ENCODE peak calls at places on chromosomes 12 and 14, in ten cellular contexts. One of them, this sample, is unnamed.

GRCh38 chr12:72380441-72380840 is 108.3 kb downstream of the TRHDE start:
- DNase-seq in lower leg skin: no peak
- DNase-seq in transverse colon: no peak
- DNase-seq in prostate gland: no peak
- DNase-seq in esophagus muscularis mucosa: no peak
- DNase-seq in ovary: no peak
- DNase-seq in stomach: no peak
- DNase-seq in H1: no peak
- DNase-seq in K562: no peak
- DNase-seq in heart left ventricle: no peak
- DNase-seq in this sample: no peak

GRCh38 chr12:39620664-39621658 is 1.4 kb upstream of the ABCD2 start:
- DNase-seq in lower leg skin: peak
- DNase-seq in transverse colon: peak
- DNase-seq in heart left ventricle: no peak
- DNase-seq in K562: no peak
- DNase-seq in stomach: no peak
- DNase-seq in ovary: no peak
- DNase-seq in H1: no peak
- DNase-seq in prostate gland: no peak
- DNase-seq in esophagus muscularis mucosa: no peak
- DNase-seq in this sample: no peak

GRCh38 chr14:28879571-28879970 is 113.0 kb downstream of the FOXG1 start:
- DNase-seq in esophagus muscularis mucosa: no peak
- DNase-seq in ovary: no peak
- DNase-seq in prostate gland: no peak
- DNase-seq in lower leg skin: no peak
- DNase-seq in transverse colon: no peak
- DNase-seq in K562: no peak
- DNase-seq in heart left ventricle: no peak
- DNase-seq in stomach: no peak
- DNase-seq in H1: no peak
- DNase-seq in this sample: no peak

GRCh38 chr12:42905419-42905705 is 315.8 kb upstream of the PRICKLE1 start:
- DNase-seq in lower leg skin: no peak
- DNase-seq in prostate gland: no peak
- DNase-seq in H1: no peak
- DNase-seq in esophagus muscularis mucosa: no peak
- DNase-seq in heart left ventricle: no peak
- DNase-seq in K562: no peak
- DNase-seq in ovary: no peak
- DNase-seq in transverse colon: no peak
- DNase-seq in stomach: no peak
- DNase-seq in this sample: no peak

GRCh38 chr14:103699901-103700752 is 15.1 kb downstream of the XRCC3 start:
- DNase-seq in lower leg skin: no peak
- DNase-seq in heart left ventricle: peak
- DNase-seq in ovary: no peak
- DNase-seq in stomach: no peak
- DNase-seq in prostate gland: no peak
- DNase-seq in transverse colon: no peak
- DNase-seq in H1: no peak
- DNase-seq in K562: no peak
- DNase-seq in esophagus muscularis mucosa: no peak
- DNase-seq in this sample: no peak

GRCh38 chr12:106774808-106775524 is 484 bp downstream of the RIC8B start:
- DNase-seq in ovary: no peak
- DNase-seq in transverse colon: no peak
- DNase-seq in prostate gland: no peak
- DNase-seq in stomach: no peak
- DNase-seq in H1: no peak
- DNase-seq in esophagus muscularis mucosa: peak
- DNase-seq in heart left ventricle: no peak
- DNase-seq in K562: no peak
- DNase-seq in lower leg skin: peak
- DNase-seq in this sample: no peak

GRCh38 chr12:107990325-107990724 is 138.8 kb upstream of the WSCD2 start:
- DNase-seq in heart left ventricle: peak
- DNase-seq in lower leg skin: no peak
- DNase-seq in K562: no peak
- DNase-seq in esophagus muscularis mucosa: peak
- DNase-seq in transverse colon: peak
- DNase-seq in prostate gland: peak
- DNase-seq in stomach: no peak
- DNase-seq in H1: peak
- DNase-seq in ovary: peak
- DNase-seq in this sample: peak

GRCh38 chr14:54023027-54023426 is 66.4 kb upstream of the BMP4 start:
- DNase-seq in esophagus muscularis mucosa: no peak
- DNase-seq in heart left ventricle: no peak
- DNase-seq in lower leg skin: no peak
- DNase-seq in K562: no peak
- DNase-seq in stomach: no peak
- DNase-seq in ovary: no peak
- DNase-seq in prostate gland: no peak
- DNase-seq in transverse colon: no peak
- DNase-seq in H1: no peak
- DNase-seq in this sample: no peak

GRCh38 chr14:53389207-53389606 is 236.1 kb upstream of the DDHD1 start:
- DNase-seq in prostate gland: no peak
- DNase-seq in transverse colon: no peak
- DNase-seq in esophagus muscularis mucosa: no peak
- DNase-seq in ovary: no peak
- DNase-seq in K562: no peak
- DNase-seq in lower leg skin: no peak
- DNase-seq in heart left ventricle: no peak
- DNase-seq in H1: no peak
- DNase-seq in stomach: no peak
- DNase-seq in this sample: no peak

GRCh38 chr14:104657114-104657524 is 32.3 kb upstream of the INF2 start:
- DNase-seq in heart left ventricle: no peak
- DNase-seq in stomach: no peak
- DNase-seq in transverse colon: no peak
- DNase-seq in ovary: no peak
- DNase-seq in H1: no peak
- DNase-seq in esophagus muscularis mucosa: no peak
- DNase-seq in K562: no peak
- DNase-seq in prostate gland: no peak
- DNase-seq in lower leg skin: no peak
- DNase-seq in this sample: no peak

GRCh38 chr12:124498870-124499753 is 68.3 kb downstream of the NCOR2 start:
- DNase-seq in stomach: no peak
- DNase-seq in transverse colon: no peak
- DNase-seq in lower leg skin: no peak
- DNase-seq in heart left ventricle: no peak
- DNase-seq in H1: no peak
- DNase-seq in prostate gland: no peak
- DNase-seq in esophagus muscularis mucosa: no peak
- DNase-seq in K562: no peak
- DNase-seq in ovary: no peak
- DNase-seq in this sample: peak

GRCh38 chr14:72793154-72793725 is 100.7 kb downstream of the DPF3 start:
- DNase-seq in esophagus muscularis mucosa: no peak
- DNase-seq in stomach: no peak
- DNase-seq in prostate gland: no peak
- DNase-seq in H1: no peak
- DNase-seq in K562: no peak
- DNase-seq in transverse colon: no peak
- DNase-seq in heart left ventricle: no peak
- DNase-seq in ovary: no peak
- DNase-seq in lower leg skin: peak
- DNase-seq in this sample: no peak

GRCh38 chr12:14111230-14111865 is 129.9 kb upstream of the GRIN2B start:
- DNase-seq in transverse colon: no peak
- DNase-seq in K562: no peak
- DNase-seq in prostate gland: no peak
- DNase-seq in heart left ventricle: no peak
- DNase-seq in stomach: no peak
- DNase-seq in ovary: no peak
- DNase-seq in H1: peak
- DNase-seq in lower leg skin: no peak
- DNase-seq in esophagus muscularis mucosa: no peak
- DNase-seq in this sample: no peak

GRCh38 chr12:27123642-27124041 is 41.3 kb upstream of the C12orf71 start:
- DNase-seq in heart left ventricle: no peak
- DNase-seq in K562: peak
- DNase-seq in ovary: no peak
- DNase-seq in lower leg skin: no peak
- DNase-seq in stomach: no peak
- DNase-seq in transverse colon: no peak
- DNase-seq in H1: no peak
- DNase-seq in esophagus muscularis mucosa: no peak
- DNase-seq in prostate gland: no peak
- DNase-seq in this sample: no peak

GRCh38 chr12:76085159-76085868 is 829 bp upstream of the NAP1L1 start:
- DNase-seq in esophagus muscularis mucosa: no peak
- DNase-seq in H1: no peak
- DNase-seq in heart left ventricle: no peak
- DNase-seq in lower leg skin: no peak
- DNase-seq in prostate gland: no peak
- DNase-seq in K562: no peak
- DNase-seq in ovary: no peak
- DNase-seq in stomach: no peak
- DNase-seq in transverse colon: no peak
- DNase-seq in this sample: no peak

GRCh38 chr12:127780881-127781280 is 486.1 kb upstream of the TMEM132C start:
- DNase-seq in transverse colon: no peak
- DNase-seq in K562: no peak
- DNase-seq in heart left ventricle: no peak
- DNase-seq in esophagus muscularis mucosa: no peak
- DNase-seq in prostate gland: no peak
- DNase-seq in H1: no peak
- DNase-seq in lower leg skin: no peak
- DNase-seq in ovary: no peak
- DNase-seq in stomach: no peak
- DNase-seq in this sample: no peak

GRCh38 chr12:57918182-57918581 is 23.2 kb upstream of the ATP23 start:
- DNase-seq in prostate gland: no peak
- DNase-seq in H1: no peak
- DNase-seq in heart left ventricle: no peak
- DNase-seq in transverse colon: no peak
- DNase-seq in esophagus muscularis mucosa: no peak
- DNase-seq in ovary: no peak
- DNase-seq in lower leg skin: no peak
- DNase-seq in stomach: no peak
- DNase-seq in K562: no peak
- DNase-seq in this sample: no peak
- TF ChIP-seq POLR2A in prostate gland: no peak
- TF ChIP-seq POLR2A in H1: no peak
- TF ChIP-seq POLR2A in heart left ventricle: no peak
- TF ChIP-seq POLR2A in transverse colon: no peak
- TF ChIP-seq POLR2A in esophagus muscularis mucosa: no peak
- TF ChIP-seq POLR2A in ovary: no peak
- TF ChIP-seq POLR2A in lower leg skin: no peak
- TF ChIP-seq POLR2A in stomach: no peak
- TF ChIP-seq POLR2A in K562: no peak
- TF ChIP-seq POLR2A in this sample: no peak

GRCh38 chr12:53751336-53752191 is at the start of gene CISTR:
- DNase-seq in stomach: no peak
- DNase-seq in transverse colon: peak
- DNase-seq in prostate gland: no peak
- DNase-seq in ovary: peak
- DNase-seq in lower leg skin: no peak
- DNase-seq in esophagus muscularis mucosa: no peak
- DNase-seq in heart left ventricle: peak
- DNase-seq in H1: peak
- DNase-seq in K562: peak
- DNase-seq in this sample: no peak
- TF ChIP-seq POLR2A in stomach: no peak
- TF ChIP-seq POLR2A in transverse colon: no peak
- TF ChIP-seq POLR2A in prostate gland: peak
- TF ChIP-seq POLR2A in ovary: no peak
- TF ChIP-seq POLR2A in lower leg skin: no peak
- TF ChIP-seq POLR2A in esophagus muscularis mucosa: no peak
- TF ChIP-seq POLR2A in heart left ventricle: no peak
- TF ChIP-seq POLR2A in H1: no peak
- TF ChIP-seq POLR2A in K562: no peak
- TF ChIP-seq POLR2A in this sample: no peak

GRCh38 chr12:53047221-53048032 is 2.4 kb upstream of the TNS2 start:
- DNase-seq in esophagus muscularis mucosa: peak
- DNase-seq in heart left ventricle: peak
- DNase-seq in stomach: peak
- DNase-seq in H1: peak
- DNase-seq in K562: peak
- DNase-seq in prostate gland: peak
- DNase-seq in ovary: peak
- DNase-seq in lower leg skin: peak
- DNase-seq in transverse colon: peak
- DNase-seq in this sample: peak
- TF ChIP-seq POLR2A in esophagus muscularis mucosa: peak
- TF ChIP-seq POLR2A in heart left ventricle: peak
- TF ChIP-seq POLR2A in stomach: no peak
- TF ChIP-seq POLR2A in H1: no peak
- TF ChIP-seq POLR2A in K562: no peak
- TF ChIP-seq POLR2A in prostate gland: peak
- TF ChIP-seq POLR2A in ovary: peak
- TF ChIP-seq POLR2A in lower leg skin: no peak
- TF ChIP-seq POLR2A in transverse colon: peak
- TF ChIP-seq POLR2A in this sample: peak

GRCh38 chr12:911191-911826 is 38.2 kb downstream of the RAD52 start:
- DNase-seq in stomach: no peak
- DNase-seq in K562: peak
- DNase-seq in esophagus muscularis mucosa: no peak
- DNase-seq in prostate gland: no peak
- DNase-seq in transverse colon: no peak
- DNase-seq in lower leg skin: no peak
- DNase-seq in H1: no peak
- DNase-seq in heart left ventricle: peak
- DNase-seq in ovary: no peak
- DNase-seq in this sample: no peak
- TF ChIP-seq POLR2A in stomach: no peak
- TF ChIP-seq POLR2A in K562: no peak
- TF ChIP-seq POLR2A in esophagus muscularis mucosa: no peak
- TF ChIP-seq POLR2A in prostate gland: no peak
- TF ChIP-seq POLR2A in transverse colon: no peak
- TF ChIP-seq POLR2A in lower leg skin: no peak
- TF ChIP-seq POLR2A in H1: no peak
- TF ChIP-seq POLR2A in heart left ventricle: no peak
- TF ChIP-seq POLR2A in ovary: no peak
- TF ChIP-seq POLR2A in this sample: no peak

DNA sequence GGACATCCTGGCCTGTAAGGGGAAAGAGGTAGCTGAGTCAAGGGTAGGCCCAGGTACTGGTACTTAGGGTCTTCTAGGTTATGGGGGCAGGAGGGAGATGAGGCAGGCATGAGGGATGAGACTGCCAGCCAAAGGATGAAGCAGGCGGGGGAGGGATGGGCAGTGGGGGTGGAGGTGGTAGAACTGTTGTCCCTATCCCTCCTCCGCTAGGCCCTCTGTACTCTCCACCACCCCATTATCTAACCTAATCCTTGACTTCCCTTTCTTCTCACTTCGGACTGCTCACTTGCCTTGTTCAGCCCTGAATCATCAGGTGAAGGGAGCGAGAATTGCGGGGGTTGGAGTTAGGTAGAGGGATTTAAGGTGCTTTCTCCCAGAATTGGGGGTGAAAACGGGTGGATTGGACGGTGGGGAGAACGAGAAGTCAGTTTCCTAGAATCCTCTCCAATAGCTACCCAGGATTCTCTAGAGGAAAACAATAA is 562 bp downstream of the PAN2 start:
- DNase-seq in heart left ventricle: no peak
- DNase-seq in esophagus muscularis mucosa: no peak
- DNase-seq in stomach: no peak
- DNase-seq in prostate gland: peak
- DNase-seq in transverse colon: no peak
- DNase-seq in H1: no peak
- DNase-seq in K562: peak
- DNase-seq in lower leg skin: no peak
- DNase-seq in ovary: peak
- DNase-seq in this sample: no peak
- TF ChIP-seq POLR2A in heart left ventricle: no peak
- TF ChIP-seq POLR2A in esophagus muscularis mucosa: no peak
- TF ChIP-seq POLR2A in stomach: no peak
- TF ChIP-seq POLR2A in prostate gland: no peak
- TF ChIP-seq POLR2A in transverse colon: no peak
- TF ChIP-seq POLR2A in H1: no peak
- TF ChIP-seq POLR2A in K562: no peak
- TF ChIP-seq POLR2A in lower leg skin: no peak
- TF ChIP-seq POLR2A in ovary: no peak
- TF ChIP-seq POLR2A in this sample: no peak